ENCODE peak calls at places on chromosomes 11 and 22, in nine cellular contexts. One of them, this sample, is unnamed.

GRCh38 chr11:62556102-62556871 is 9.7 kb upstream of the AHNAK start:
- DNase-seq in stomach: peak
- DNase-seq in HCT116: peak
- DNase-seq in H1: peak
- DNase-seq in GM12878: peak
- DNase-seq in spleen: peak
- DNase-seq in sigmoid colon: peak
- DNase-seq in endothelial cell of umbilical vein: peak
- DNase-seq in prostate gland: peak
- DNase-seq in this sample: peak

GRCh38 chr11:17524221-17524620 is 20.0 kb downstream of the USH1C start:
- DNase-seq in stomach: no peak
- DNase-seq in HCT116: no peak
- DNase-seq in H1: no peak
- DNase-seq in GM12878: no peak
- DNase-seq in spleen: no peak
- DNase-seq in sigmoid colon: no peak
- DNase-seq in endothelial cell of umbilical vein: no peak
- DNase-seq in prostate gland: no peak
- DNase-seq in this sample: no peak

GRCh38 chr11:115660072-115660805 is 156.0 kb upstream of the CADM1 start:
- DNase-seq in stomach: no peak
- DNase-seq in HCT116: no peak
- DNase-seq in H1: peak
- DNase-seq in GM12878: no peak
- DNase-seq in spleen: no peak
- DNase-seq in sigmoid colon: no peak
- DNase-seq in endothelial cell of umbilical vein: no peak
- DNase-seq in prostate gland: no peak
- DNase-seq in this sample: no peak

GRCh38 chr11:73257342-73258103 is 14.6 kb upstream of the P2RY6 start:
- DNase-seq in stomach: peak
- DNase-seq in HCT116: peak
- DNase-seq in H1: no peak
- DNase-seq in GM12878: no peak
- DNase-seq in spleen: no peak
- DNase-seq in sigmoid colon: peak
- DNase-seq in endothelial cell of umbilical vein: peak
- DNase-seq in prostate gland: no peak
- DNase-seq in this sample: peak

GRCh38 chr11:108983621-108984020 is 318.8 kb downstream of the DDX10 start:
- DNase-seq in stomach: no peak
- DNase-seq in HCT116: no peak
- DNase-seq in H1: no peak
- DNase-seq in GM12878: no peak
- DNase-seq in spleen: no peak
- DNase-seq in sigmoid colon: no peak
- DNase-seq in endothelial cell of umbilical vein: no peak
- DNase-seq in prostate gland: no peak
- DNase-seq in this sample: no peak

GRCh38 chr11:44424841-44425240 is 114.9 kb upstream of the ALX4 start:
- DNase-seq in stomach: no peak
- DNase-seq in HCT116: no peak
- DNase-seq in H1: no peak
- DNase-seq in GM12878: no peak
- DNase-seq in spleen: no peak
- DNase-seq in sigmoid colon: no peak
- DNase-seq in endothelial cell of umbilical vein: no peak
- DNase-seq in prostate gland: no peak
- DNase-seq in this sample: no peak

GRCh38 chr22:37823134-37823985 is at the start of gene GALR3:
- DNase-seq in stomach: no peak
- DNase-seq in HCT116: no peak
- DNase-seq in H1: peak
- DNase-seq in GM12878: no peak
- DNase-seq in spleen: no peak
- DNase-seq in sigmoid colon: no peak
- DNase-seq in endothelial cell of umbilical vein: no peak
- DNase-seq in prostate gland: no peak
- DNase-seq in this sample: no peak

GRCh38 chr22:25051983-25052710 is 99.6 kb downstream of the KIAA1671 start:
- DNase-seq in stomach: peak
- DNase-seq in HCT116: no peak
- DNase-seq in H1: no peak
- DNase-seq in GM12878: no peak
- DNase-seq in spleen: no peak
- DNase-seq in sigmoid colon: no peak
- DNase-seq in endothelial cell of umbilical vein: no peak
- DNase-seq in prostate gland: no peak
- DNase-seq in this sample: no peak

GRCh38 chr11:59106363-59107336 is at the start of gene FAM111B:
- DNase-seq in stomach: peak
- DNase-seq in HCT116: peak
- DNase-seq in H1: peak
- DNase-seq in GM12878: peak
- DNase-seq in spleen: peak
- DNase-seq in sigmoid colon: peak
- DNase-seq in endothelial cell of umbilical vein: peak
- DNase-seq in prostate gland: peak
- DNase-seq in this sample: peak

GRCh38 chr11:353315-353857 is 15.9 kb upstream of the B4GALNT4 start:
- DNase-seq in stomach: peak
- DNase-seq in HCT116: no peak
- DNase-seq in H1: no peak
- DNase-seq in GM12878: no peak
- DNase-seq in spleen: peak
- DNase-seq in sigmoid colon: peak
- DNase-seq in endothelial cell of umbilical vein: peak
- DNase-seq in prostate gland: peak
- DNase-seq in this sample: peak

GRCh38 chr22:20567371-20567847 is 60.0 kb downstream of the MED15 start:
- DNase-seq in stomach: no peak
- DNase-seq in HCT116: no peak
- DNase-seq in H1: no peak
- DNase-seq in GM12878: no peak
- DNase-seq in spleen: peak
- DNase-seq in sigmoid colon: no peak
- DNase-seq in endothelial cell of umbilical vein: no peak
- DNase-seq in prostate gland: no peak
- DNase-seq in this sample: peak

GRCh38 chr11:82003671-82004148 is 730.0 kb downstream of the FAM181B start:
- DNase-seq in stomach: no peak
- DNase-seq in HCT116: no peak
- DNase-seq in H1: no peak
- DNase-seq in GM12878: no peak
- DNase-seq in spleen: no peak
- DNase-seq in sigmoid colon: no peak
- DNase-seq in endothelial cell of umbilical vein: no peak
- DNase-seq in prostate gland: no peak
- DNase-seq in this sample: no peak

GRCh38 chr11:132177106-132177505 is 806.7 kb downstream of the NTM start:
- DNase-seq in stomach: no peak
- DNase-seq in HCT116: no peak
- DNase-seq in H1: no peak
- DNase-seq in GM12878: no peak
- DNase-seq in spleen: no peak
- DNase-seq in sigmoid colon: no peak
- DNase-seq in endothelial cell of umbilical vein: peak
- DNase-seq in prostate gland: no peak
- DNase-seq in this sample: no peak
- TF ChIP-seq POLR2AphosphoS5 in stomach: no peak
- TF ChIP-seq POLR2AphosphoS5 in HCT116: no peak
- TF ChIP-seq POLR2AphosphoS5 in H1: no peak
- TF ChIP-seq POLR2AphosphoS5 in GM12878: no peak
- TF ChIP-seq POLR2AphosphoS5 in spleen: no peak
- TF ChIP-seq POLR2AphosphoS5 in sigmoid colon: no peak
- TF ChIP-seq POLR2AphosphoS5 in endothelial cell of umbilical vein: no peak
- TF ChIP-seq POLR2AphosphoS5 in prostate gland: no peak
- TF ChIP-seq POLR2AphosphoS5 in this sample: no peak

DNA sequence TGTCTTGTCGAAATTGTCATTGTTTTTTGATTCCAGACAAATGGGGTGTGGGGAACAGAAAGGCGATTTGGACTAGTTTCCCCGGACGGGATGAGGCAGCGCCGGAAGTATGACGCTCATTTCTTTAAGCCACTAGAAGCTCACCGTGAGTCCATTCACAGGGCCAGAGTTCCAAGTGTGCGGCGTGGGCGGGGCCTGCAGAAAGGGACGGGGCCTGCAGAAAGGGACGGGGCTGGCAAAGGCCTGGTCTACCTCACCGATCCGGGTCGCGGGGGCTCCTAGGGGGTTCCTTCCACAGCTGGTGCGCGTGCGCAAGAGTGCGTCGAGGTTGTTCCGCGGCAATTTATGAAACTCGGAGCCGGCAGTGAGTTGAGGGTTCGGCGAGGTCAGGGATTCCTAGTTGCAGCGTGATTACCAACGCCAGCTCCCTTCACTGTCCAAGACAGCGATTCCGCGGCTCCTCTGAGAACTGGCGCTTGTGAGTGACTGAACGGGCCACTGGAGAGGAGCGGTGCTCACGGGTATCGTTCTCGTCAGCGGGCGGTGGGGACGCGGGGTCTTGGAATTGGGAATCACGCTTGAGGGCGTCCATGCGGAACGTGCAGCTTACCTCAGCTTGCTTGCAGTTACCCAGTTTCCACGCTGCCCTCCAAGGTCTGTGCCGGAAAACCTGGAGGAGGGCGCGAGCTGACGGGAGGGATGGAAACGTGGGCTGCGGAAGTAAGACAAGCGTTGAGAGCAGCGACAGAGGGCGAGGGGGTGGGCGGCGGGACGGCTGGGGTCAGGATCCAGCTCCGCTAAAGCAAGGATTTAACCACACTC is at the start of gene ZNF215:
- DNase-seq in stomach: peak
- DNase-seq in HCT116: peak
- DNase-seq in H1: peak
- DNase-seq in GM12878: no peak
- DNase-seq in spleen: peak
- DNase-seq in sigmoid colon: peak
- DNase-seq in endothelial cell of umbilical vein: peak
- DNase-seq in prostate gland: peak
- DNase-seq in this sample: peak
- TF ChIP-seq POLR2A in stomach: no peak
- TF ChIP-seq POLR2A in HCT116: peak
- TF ChIP-seq POLR2A in H1: no peak
- TF ChIP-seq POLR2A in GM12878: no peak
- TF ChIP-seq POLR2A in spleen: no peak
- TF ChIP-seq POLR2A in sigmoid colon: no peak
- TF ChIP-seq POLR2A in endothelial cell of umbilical vein: no peak
- TF ChIP-seq POLR2A in prostate gland: no peak
- TF ChIP-seq POLR2A in this sample: no peak

DNA sequence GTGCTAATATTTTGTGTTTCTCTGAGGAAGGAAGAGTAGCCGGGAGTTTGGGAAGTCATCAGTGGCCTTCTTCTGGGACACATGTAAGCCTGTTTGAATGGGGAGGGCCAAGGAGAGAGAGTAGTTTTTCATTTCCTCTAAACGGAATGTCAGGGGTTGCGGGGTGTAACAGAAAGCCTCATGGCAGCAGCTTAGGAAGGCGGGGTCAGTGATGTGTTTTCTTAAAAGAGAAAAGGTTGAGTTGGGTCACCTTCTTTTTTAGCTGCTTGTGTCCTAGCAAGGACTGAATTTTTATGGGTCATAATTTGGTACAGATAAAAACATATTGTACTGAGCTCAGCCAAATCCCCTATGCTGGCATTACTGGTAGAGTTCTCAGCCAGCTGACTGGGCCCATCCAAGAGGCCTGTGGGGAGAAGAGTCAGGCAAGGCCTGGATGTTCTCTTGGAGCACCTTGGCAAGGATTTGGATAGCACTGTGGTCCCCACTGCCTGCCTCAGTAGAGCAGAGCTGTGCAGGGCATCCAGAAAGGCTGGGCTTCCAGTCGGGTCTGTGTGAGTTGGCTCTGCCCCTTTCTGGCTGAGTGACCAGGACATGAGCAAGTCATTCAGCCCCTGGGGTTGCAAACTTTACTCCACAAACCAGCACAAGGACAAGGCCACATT is 29.4 kb upstream of the NAV2 start:
- DNase-seq in stomach: no peak
- DNase-seq in HCT116: no peak
- DNase-seq in H1: no peak
- DNase-seq in GM12878: no peak
- DNase-seq in spleen: no peak
- DNase-seq in sigmoid colon: peak
- DNase-seq in endothelial cell of umbilical vein: peak
- DNase-seq in prostate gland: no peak
- DNase-seq in this sample: no peak
- TF ChIP-seq POLR2AphosphoS5 in stomach: peak
- TF ChIP-seq POLR2AphosphoS5 in HCT116: no peak
- TF ChIP-seq POLR2AphosphoS5 in H1: no peak
- TF ChIP-seq POLR2AphosphoS5 in GM12878: no peak
- TF ChIP-seq POLR2AphosphoS5 in spleen: no peak
- TF ChIP-seq POLR2AphosphoS5 in sigmoid colon: peak
- TF ChIP-seq POLR2AphosphoS5 in endothelial cell of umbilical vein: no peak
- TF ChIP-seq POLR2AphosphoS5 in prostate gland: peak
- TF ChIP-seq POLR2AphosphoS5 in this sample: peak

DNA sequence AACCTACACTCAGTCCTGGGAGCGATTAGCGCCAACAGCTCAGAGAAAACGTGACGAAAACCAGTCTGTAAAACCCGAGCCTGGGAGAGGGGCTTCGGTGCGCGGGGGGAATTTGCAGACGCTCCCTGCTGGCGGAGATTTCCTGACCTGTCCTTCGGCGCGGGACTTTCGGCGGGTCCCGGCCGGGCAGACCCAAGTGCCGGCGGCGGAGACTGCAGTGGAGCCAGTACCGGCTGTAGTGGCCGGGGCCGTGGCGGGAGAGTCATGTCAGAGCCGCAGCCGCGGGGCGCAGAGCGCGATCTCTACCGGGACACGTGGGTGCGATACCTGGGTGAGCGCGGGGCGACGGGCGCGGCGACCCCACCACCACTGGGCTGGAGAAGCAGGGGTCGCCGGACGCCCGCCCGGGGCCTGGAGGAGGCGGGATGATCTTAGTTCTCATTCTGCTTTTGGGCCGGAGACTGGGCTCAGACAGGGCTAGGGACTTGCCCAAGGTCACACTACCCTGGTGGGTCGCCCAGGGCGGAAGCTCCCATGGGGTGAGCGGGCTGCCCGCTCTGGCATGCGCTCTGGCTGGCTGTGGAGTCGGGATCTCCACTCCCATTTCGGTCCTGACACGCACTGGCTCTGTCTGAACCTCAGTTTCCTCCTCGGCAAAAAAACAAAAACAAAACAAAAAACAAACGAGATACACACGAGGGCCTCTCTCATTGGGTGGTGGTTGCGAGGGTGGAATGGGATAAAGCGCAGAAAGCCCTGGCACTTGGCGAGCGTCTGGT is at the start of gene MTFP1:
- DNase-seq in stomach: peak
- DNase-seq in HCT116: no peak
- DNase-seq in H1: peak
- DNase-seq in GM12878: no peak
- DNase-seq in spleen: peak
- DNase-seq in sigmoid colon: peak
- DNase-seq in endothelial cell of umbilical vein: peak
- DNase-seq in prostate gland: peak
- DNase-seq in this sample: peak
- TF ChIP-seq POLR2A in stomach: peak
- TF ChIP-seq POLR2A in HCT116: peak
- TF ChIP-seq POLR2A in H1: no peak
- TF ChIP-seq POLR2A in GM12878: peak
- TF ChIP-seq POLR2A in spleen: no peak
- TF ChIP-seq POLR2A in sigmoid colon: no peak
- TF ChIP-seq POLR2A in endothelial cell of umbilical vein: peak
- TF ChIP-seq POLR2A in prostate gland: peak
- TF ChIP-seq POLR2A in this sample: no peak